ENCODE peak calls at places on chromosomes 5 and 9, in four cellular contexts. F is kidney, H is heart left ventricle, B is astrocyte. O is an unnamed sample.
A peak's percentile ranks its signal among the peaks of the same experiment; 100 is the strongest.

GRCh38 chr5:90144625-90145327 is 264.8 kb downstream of the CETN3 start:
- DNase-seq in F (no peak), H (no peak), B (peak; percentile 58), O (no peak)

GRCh38 chr5:95818181-95819147 is 4.1 kb downstream of the GLRX start:
- DNase-seq in F (no peak), H (peak; percentile 37), B (no peak), O (no peak)

GRCh38 chr9:134695144-134695543 is 53.5 kb downstream of the COL5A1 start:
- DNase-seq in F (no peak), H (peak; percentile 14), B (no peak), O (no peak)

GRCh38 chr5:33494476-33494875 is 53.7 kb downstream of the TARS1 start:
- DNase-seq in F (no peak), H (no peak), B (no peak), O (no peak)

GRCh38 chr5:34630596-34630995 is 25.5 kb upstream of the RAI14 start:
- DNase-seq in F (no peak), H (no peak), B (no peak), O (no peak)

GRCh38 chr5:66616495-66617222 is 20.5 kb downstream of the MAST4 start:
- DNase-seq in F (no peak), H (no peak), B (no peak), O (no peak)

GRCh38 chr5:54589786-54590185 is 72.2 kb downstream of the SNX18 start:
- DNase-seq in F (no peak), H (no peak), B (no peak), O (no peak)

GRCh38 chr9:95494416-95495371 is 22.1 kb downstream of the PTCH1 start:
- DNase-seq in F (peak; percentile 96), H (no peak), B (peak; percentile 64), O (no peak)

GRCh38 chr9:20658677-20659473 is 25.2 kb upstream of the FOCAD start:
- DNase-seq in F (no peak), H (no peak), B (peak; percentile 10), O (no peak)

GRCh38 chr5:180329138-180329435 is 24.0 kb downstream of the GFPT2 start:
- DNase-seq in F (peak; percentile 25), H (peak; percentile 13), B (no peak), O (no peak)

GRCh38 chr5:72246239-72246580 is 73.8 kb downstream of the MRPS27 start:
- DNase-seq in F (no peak), H (no peak), B (no peak), O (no peak)

GRCh38 chr9:71916834-71917534 is 5.5 kb downstream of the C9orf85 start:
- DNase-seq in F (no peak), H (no peak), B (no peak), O (no peak)

GRCh38 chr5:59357421-59357977 is 536.0 kb downstream of the PDE4D start:
- DNase-seq in F (no peak), H (peak; percentile 55), B (peak; percentile 35), O (no peak)

GRCh38 chr9:127267793-127268507 is 3.4 kb downstream of the GARNL3 start:
- DNase-seq in F (no peak), H (no peak), B (no peak), O (no peak)

GRCh38 chr5:133285583-133286021 is 233.8 kb downstream of the HSPA4 start:
- DNase-seq in F (no peak), H (peak; percentile 85), B (peak; percentile 55), O (peak; percentile 94)

GRCh38 chr5:173963867-173964429 is 25.0 kb upstream of the C5orf47 start:
- DNase-seq in F (no peak), H (no peak), B (peak; percentile 74), O (no peak)

GRCh38 chr9:96495341-96495740 is 45.4 kb downstream of the HABP4 start:
- DNase-seq in F (no peak), H (no peak), B (peak; percentile 97), O (no peak)

GRCh38 chr5:7802855-7803254 is 48.1 kb downstream of the CFAP90 start:
- DNase-seq in F (no peak), H (no peak), B (no peak), O (no peak)

GRCh38 chr5:178240772-178241171 is 8.2 kb upstream of the PHYKPL start:
- DNase-seq in F (no peak), H (no peak), B (no peak), O (no peak)

GRCh38 chr5:174542466-174542865 is 181.9 kb upstream of the MSX2 start:
- DNase-seq in F (no peak), H (no peak), B (no peak), O (no peak)

GRCh38 chr5:152271420-152271819 is 133.7 kb downstream of the NMUR2 start:
- DNase-seq in F (no peak), H (peak; percentile 27), B (no peak), O (no peak)

GRCh38 chr9:121529237-121529987 is 29.8 kb upstream of the GGTA1 start:
- DNase-seq in F (peak; percentile 95), H (peak; percentile 98), B (peak; percentile 92), O (peak; percentile 80)

GRCh38 chr5:79694183-79694582 is 4.5 kb downstream of the CMYA5 start:
- DNase-seq in F (no peak), H (no peak), B (no peak), O (no peak)

DNA sequence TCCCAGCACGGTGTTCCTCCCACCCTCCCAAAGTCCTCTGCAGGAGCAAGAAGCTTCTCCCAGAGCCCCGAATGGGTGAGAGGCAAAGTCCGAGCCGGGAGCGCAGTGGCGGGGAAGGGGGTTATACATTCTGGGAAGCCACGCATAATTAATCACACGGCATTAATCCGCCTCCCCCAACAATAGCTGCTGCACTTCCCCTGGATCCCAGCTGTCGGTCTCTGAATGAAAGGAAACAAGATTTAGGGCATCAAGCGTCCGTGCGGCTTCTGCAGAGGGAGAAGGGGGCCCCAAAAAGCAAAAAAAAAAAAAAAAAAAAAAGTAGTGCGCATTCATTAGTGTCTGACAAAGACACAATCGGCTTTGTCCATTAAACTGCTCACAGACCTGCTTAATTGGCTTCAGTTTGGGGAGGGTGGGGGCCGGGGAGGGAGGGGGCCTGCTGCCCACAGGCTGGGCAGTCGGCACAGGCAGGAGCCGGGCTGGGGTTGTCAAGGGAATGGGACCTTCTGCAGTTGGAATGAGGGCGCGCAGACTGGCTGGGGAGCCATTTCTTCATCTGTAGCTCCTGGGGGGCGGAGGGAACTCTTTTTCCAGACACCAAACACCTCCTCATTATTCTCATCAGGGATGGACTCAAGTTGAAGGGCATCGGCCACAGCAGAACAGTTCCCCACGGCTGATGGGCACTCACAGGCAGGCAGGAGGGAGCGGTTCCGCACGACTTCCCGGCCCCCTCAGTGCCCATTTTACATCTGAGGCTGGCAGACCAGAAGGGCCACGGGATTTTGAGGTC is 3.4 kb downstream of the NOTCH1 start:
- DNase-seq in F (no peak), H (no peak), B (no peak), O (no peak)
- H3K4me1 ChIP-seq in F (peaks cover 31% of the 10 kb centered on the region), H (peaks cover 53% of the 10 kb centered on the region), B (peaks cover 50% of the 10 kb centered on the region), O (peaks cover 24% of the 10 kb centered on the region)

GRCh38 chr9:2257530-2257929 is 242.4 kb downstream of the SMARCA2 start:
- DNase-seq in F (no peak), H (no peak), B (no peak), O (no peak)

GRCh38 chr9:2253814-2254550 is 238.8 kb downstream of the SMARCA2 start:
- DNase-seq in F (no peak), H (no peak), B (no peak), O (no peak)

GRCh38 chr9:2260401-2261306 is 245.5 kb downstream of the SMARCA2 start:
- DNase-seq in F (no peak), H (no peak), B (peak; percentile 54), O (no peak)

DNA sequence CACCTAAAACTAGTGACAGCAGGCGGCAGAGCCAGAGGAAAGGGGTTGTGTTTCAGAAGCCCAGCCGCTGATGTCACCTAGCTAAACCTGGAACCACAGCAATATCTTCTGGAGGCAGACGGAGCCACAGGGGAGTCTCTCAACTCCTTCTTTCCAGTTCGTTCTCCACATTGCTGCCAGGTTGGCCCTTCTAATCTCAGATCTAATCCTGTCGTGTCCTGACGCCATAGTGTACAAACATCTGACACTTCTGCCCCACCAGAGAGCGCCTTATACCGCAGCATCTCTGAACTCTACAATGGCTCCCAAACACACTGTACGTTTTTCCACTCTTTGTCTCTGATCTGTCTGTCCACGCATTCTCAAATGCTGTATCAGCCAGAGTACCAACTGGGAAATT is 240.0 kb downstream of the SMARCA2 start:
- DNase-seq in F (no peak), H (no peak), B (no peak), O (no peak)
- TF ChIP-seq CTCF in F (no peak), H (no peak), B (no peak), O (no peak)

DNA sequence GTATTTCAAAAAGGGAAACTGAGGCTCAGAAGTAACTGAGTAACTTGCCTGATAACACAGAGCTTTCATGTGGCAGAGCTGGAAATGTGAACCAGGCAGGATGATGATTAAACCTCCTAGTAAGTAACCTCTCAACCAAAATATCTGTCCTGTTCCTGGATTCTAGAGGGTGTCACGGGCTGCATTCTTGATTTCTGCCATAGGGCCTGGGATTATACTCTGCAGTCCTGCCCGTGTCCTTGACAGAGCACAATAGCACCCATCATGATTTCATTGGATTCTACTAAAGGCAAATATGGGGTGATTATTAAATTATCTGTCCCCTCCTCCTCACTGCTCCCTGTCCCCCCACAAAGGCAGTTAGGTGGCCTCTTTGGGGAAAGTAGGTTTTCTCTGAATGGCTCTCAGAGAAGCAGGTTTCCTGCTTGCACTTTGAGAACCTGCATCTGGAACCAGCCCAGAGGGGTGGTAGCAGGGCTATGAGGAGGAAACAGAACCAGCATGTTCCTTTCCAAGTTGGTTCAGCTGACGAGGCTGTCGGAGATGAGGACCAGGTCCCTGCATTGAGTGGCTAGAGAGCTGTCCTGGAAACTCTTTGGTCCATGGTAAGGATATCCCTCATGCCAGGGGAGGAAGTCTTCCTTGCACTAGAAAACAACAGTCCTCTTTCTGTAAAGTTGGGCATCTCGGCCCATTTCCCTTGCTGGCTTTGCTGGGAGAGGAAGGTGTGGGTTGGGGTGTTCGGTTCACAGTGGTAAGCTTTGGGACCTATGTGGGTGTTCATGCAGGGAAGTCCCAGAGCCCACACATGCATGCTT is 36.6 kb downstream of the PPARGC1B start:
- DNase-seq in F (peak; percentile 2), H (no peak), B (no peak), O (no peak)
- H3K4me3 ChIP-seq in F (no peak overlapping the region), H (no peak overlapping the region), B (no peak overlapping the region), O (no peak overlapping the region)

DNA sequence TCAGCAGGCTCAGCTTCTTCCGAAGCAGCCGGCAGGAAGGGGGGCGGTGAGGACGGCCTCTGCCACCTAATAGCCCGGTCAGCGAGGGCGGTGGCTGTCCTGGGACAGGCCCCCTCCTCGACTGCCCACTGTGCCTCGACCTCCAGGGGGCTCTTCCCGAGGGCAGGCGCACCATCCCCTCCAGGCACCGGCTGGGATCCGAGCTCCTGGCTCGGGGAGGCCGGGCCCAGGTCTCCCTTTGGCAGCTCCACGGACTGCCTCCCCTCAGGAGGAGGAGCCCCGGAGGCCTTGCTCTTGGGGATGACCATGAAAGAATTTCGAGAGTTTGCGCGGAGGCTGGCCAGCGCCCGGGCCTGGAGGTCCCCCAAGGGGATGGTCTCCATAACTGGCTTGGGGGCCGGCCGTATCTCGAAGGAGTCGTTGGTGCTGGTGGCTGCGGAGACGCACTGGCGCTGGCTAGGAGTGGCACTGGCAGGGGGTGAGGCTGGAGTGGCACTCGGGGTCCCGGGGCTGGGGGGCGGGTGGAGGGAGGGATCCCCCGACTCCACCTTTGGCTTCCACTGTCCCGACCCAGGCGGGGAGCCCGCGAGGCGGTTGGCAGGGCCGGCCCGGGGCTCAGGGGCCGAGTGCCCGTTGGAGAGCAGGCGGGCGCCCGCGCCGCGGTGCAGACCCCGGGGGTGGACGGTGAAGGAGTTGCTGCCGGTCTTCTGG is 975 bp downstream of the TPRN start:
- DNase-seq in F (no peak), H (no peak), B (no peak), O (no peak)
- H3K4me1 ChIP-seq in F (peaks cover 16% of the 10 kb centered on the region), H (peaks cover 68% of the 10 kb centered on the region), B (peaks cover 25% of the 10 kb centered on the region), O (peaks cover 22% of the 10 kb centered on the region)

GRCh38 chr9:7234144-7234543 is 476.4 kb downstream of the KDM4C start:
- DNase-seq in F (no peak), H (no peak), B (no peak), O (no peak)
- TF ChIP-seq CTCF in F (no peak), H (peak; percentile 26), B (peak; percentile 34), O (peak; percentile 74)